ENCODE peak calls at places on chromosomes 13 and 19, in four cellular contexts. Y is HepG2, H is small intestine, L is fibroblast of lung. U is an unnamed sample. For H3K4me1, the result is how much of the 10 kb centered on the place peaks cover.

GRCh38 chr13:40519637-40520036 is 146.8 kb downstream of the FOXO1 start:
- DNase-seq in L (no peak), H (no peak), Y (no peak), U (no peak)

GRCh38 chr19:13015361-13016231 is 20.3 kb downstream of the NFIX start:
- DNase-seq in Y (no peak), L (peak), H (no peak), U (no peak)

GRCh38 chr13:106533101-106533939 is 2.1 kb downstream of the EFNB2 start:
- DNase-seq in L (peak), H (peak), Y (peak), U (peak)

GRCh38 chr13:106318941-106319411 is 216.5 kb downstream of the EFNB2 start:
- DNase-seq in H (no peak), Y (no peak), L (peak), U (peak)

GRCh38 chr19:2542341-2543069 is 66.6 kb downstream of the GADD45B start:
- DNase-seq in Y (peak), H (no peak), L (peak), U (peak)

GRCh38 chr13:97573011-97573410 is 139.0 kb downstream of the RAP2A start:
- DNase-seq in Y (no peak), L (no peak), H (no peak), U (no peak)

GRCh38 chr13:26538363-26539317 is 18.8 kb upstream of the WASF3 start:
- DNase-seq in Y (no peak), H (no peak), L (no peak), U (no peak)

GRCh38 chr19:30421571-30421970 is 49.4 kb downstream of the ZNF536 start:
- DNase-seq in H (no peak), Y (no peak), L (no peak), U (no peak)

GRCh38 chr19:34639491-34640085 is 37.4 kb downstream of the SCGB2B2 start:
- DNase-seq in L (peak), Y (peak), H (peak), U (peak)

GRCh38 chr13:62512194-62513141 is 1096.8 kb upstream of the PCDH20 start:
- DNase-seq in Y (peak), H (peak), L (peak), U (no peak)

GRCh38 chr19:29450306-29450705 is 75.5 kb upstream of the VSTM2B start:
- DNase-seq in L (no peak), H (no peak), Y (no peak), U (peak)

GRCh38 chr19:53813996-53814395 is 10.1 kb downstream of the NLRP12 start:
- DNase-seq in Y (no peak), L (peak), H (no peak), U (no peak)

GRCh38 chr19:19098703-19099632 is 35.2 kb downstream of the SLC25A42 start:
- DNase-seq in Y (peak), H (peak), L (no peak), U (no peak)

GRCh38 chr19:19628499-19629134 is 597 bp upstream of the LPAR2 start:
- DNase-seq in H (peak), Y (no peak), L (peak), U (no peak)

GRCh38 chr13:47719164-47719563 is 281.9 kb downstream of the SUCLA2 start:
- DNase-seq in H (no peak), L (no peak), Y (no peak), U (no peak)

GRCh38 chr13:47904891-47905290 is 96.2 kb downstream of the SUCLA2 start:
- DNase-seq in Y (no peak), H (no peak), L (no peak), U (no peak)

GRCh38 chr13:26300140-26300539 is 46.2 kb downstream of the CDK8 start:
- DNase-seq in L (peak), Y (no peak), H (no peak), U (peak)

GRCh38 chr13:99655351-99656091 is 154.2 kb downstream of the TM9SF2 start:
- DNase-seq in Y (peak), L (peak), H (peak), U (peak)

GRCh38 chr13:26558912-26559485 is 1.5 kb downstream of the WASF3 start:
- DNase-seq in H (no peak), Y (peak), L (no peak), U (no peak)

DNA sequence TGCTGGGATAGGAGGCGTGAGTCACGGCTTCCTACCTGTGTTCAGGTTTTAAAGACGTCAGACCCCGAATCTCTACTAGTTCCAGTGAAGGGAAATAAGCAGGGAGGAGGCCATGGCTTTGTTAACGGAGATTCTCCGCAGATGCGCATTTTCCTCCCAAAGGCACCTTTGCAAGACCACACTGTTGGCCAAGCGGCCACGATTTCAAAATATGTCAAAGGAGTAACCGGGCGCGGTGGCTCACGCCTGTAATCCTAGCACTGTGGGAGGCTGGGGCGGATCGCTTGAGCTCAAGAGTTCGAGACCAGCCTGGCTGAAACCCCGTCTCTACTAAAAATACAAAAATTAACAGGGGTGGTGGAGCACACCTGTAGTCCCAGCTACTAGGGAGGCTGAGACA is 21.9 kb downstream of the ZNF763 start:
- DNase-seq in H (no peak), Y (no peak), L (no peak), U (no peak)
- H3K4me3 ChIP-seq in H (no peak), Y (no peak), L (no peak), U (no peak)

DNA sequence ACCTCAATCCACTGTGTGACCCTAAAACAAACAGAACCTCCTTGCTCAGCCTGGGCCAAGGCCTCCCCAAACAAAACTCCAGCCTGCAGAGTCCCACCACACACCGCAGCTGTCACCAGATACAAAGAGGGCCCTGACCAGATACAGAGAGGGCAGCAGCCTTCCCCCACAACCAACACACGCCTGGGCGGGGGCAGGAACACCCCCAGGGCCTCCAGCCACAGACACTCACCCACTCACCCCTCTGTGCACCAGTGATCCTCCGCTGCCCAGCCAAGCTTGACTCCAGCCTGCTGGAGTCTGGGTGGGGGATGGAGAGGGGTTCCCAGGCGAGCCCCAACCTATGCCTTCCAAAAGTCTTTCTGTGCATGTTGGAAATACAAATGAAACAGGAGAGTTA is 5.9 kb upstream of the CIRBP start:
- DNase-seq in Y (no peak), L (no peak), H (no peak), U (no peak)
- H3K4me1 ChIP-seq in Y (half or more), L (half or more), H (under half), U (half or more)

GRCh38 chr13:37075164-37075563 is 15.7 kb upstream of the SUPT20H start:
- DNase-seq in L (no peak), H (no peak), Y (no peak), U (no peak)

GRCh38 chr13:37076818-37077217 is 17.3 kb upstream of the SUPT20H start:
- DNase-seq in L (no peak), Y (no peak), H (no peak), U (no peak)

GRCh38 chr13:37072024-37072423 is 12.5 kb upstream of the SUPT20H start:
- DNase-seq in Y (no peak), L (no peak), H (no peak), U (no peak)

GRCh38 chr13:37070956-37071355 is 11.5 kb upstream of the SUPT20H start:
- DNase-seq in L (peak), H (no peak), Y (no peak), U (no peak)

GRCh38 chr13:37074703-37075102 is 15.2 kb upstream of the SUPT20H start:
- DNase-seq in Y (no peak), H (peak), L (peak), U (no peak)
- H3K27ac ChIP-seq in Y (no peak), H (no peak), L (no peak), U (no peak)

GRCh38 chr13:110561335-110562033 is at the start of gene RAB20:
- DNase-seq in H (peak), Y (peak), L (peak), U (peak)

GRCh38 chr13:110560606-110561334 is 752 bp downstream of the RAB20 start:
- DNase-seq in Y (peak), H (no peak), L (no peak), U (no peak)

GRCh38 chr13:110557610-110558305 is 3.8 kb downstream of the RAB20 start:
- DNase-seq in H (no peak), L (no peak), Y (no peak), U (no peak)

GRCh38 chr13:110559986-110560385 is 1.5 kb downstream of the RAB20 start:
- DNase-seq in L (no peak), Y (no peak), H (no peak), U (no peak)

GRCh38 chr13:110559429-110559943 is 2.0 kb downstream of the RAB20 start:
- DNase-seq in L (no peak), H (peak), Y (no peak), U (no peak)
- H3K4me3 ChIP-seq in L (peak), H (no peak), Y (peak), U (no peak)

DNA sequence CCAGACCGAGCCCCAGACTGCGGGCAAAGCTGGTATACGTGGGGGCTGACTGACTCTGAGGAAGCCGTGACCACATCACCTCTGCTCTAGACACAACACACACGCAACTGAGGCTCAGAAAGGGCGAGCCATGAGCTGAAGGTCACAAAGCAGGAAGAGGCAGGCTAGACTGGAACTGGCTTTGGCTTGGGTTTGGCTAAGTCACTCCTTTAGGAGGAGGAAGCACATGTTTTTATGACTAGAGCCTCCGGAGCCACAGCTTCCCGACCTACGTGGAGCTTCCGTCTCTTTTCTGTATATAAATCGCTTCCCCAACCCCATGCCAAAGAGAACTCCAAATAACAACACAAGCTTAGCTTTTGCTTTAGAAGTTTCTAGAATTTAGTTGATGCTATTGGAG is 48.0 kb downstream of the RFX2 start:
- DNase-seq in H (peak), L (peak), Y (no peak), U (no peak)
- H3K4me1 ChIP-seq in H (under half), L (under half), Y (under half), U (under half)

DNA sequence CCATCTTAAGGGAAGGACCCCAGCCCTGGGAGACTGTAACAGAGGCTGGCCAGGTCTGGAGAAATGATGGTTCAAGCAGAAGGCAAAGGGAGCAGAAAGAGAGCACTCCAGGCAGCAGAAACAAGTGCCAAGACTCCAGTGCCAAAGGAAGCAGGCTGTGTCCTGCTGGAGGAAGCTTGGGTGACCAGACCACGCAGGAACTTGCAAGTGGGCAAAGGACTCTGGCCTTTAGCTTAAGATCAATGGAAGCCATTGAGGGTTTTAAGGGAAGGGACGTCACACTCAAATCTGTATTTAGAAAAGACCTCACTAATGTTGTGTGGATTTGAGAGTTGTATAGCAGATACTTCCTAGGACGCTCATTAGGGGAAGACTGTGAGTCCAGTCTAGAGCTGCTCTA is 95.5 kb downstream of the MIPEP start:
- DNase-seq in Y (no peak), L (no peak), H (no peak), U (no peak)
- H3K27ac ChIP-seq in Y (no peak), L (peak), H (no peak), U (no peak)

GRCh38 chr13:74576504-74576903 is 442.3 kb upstream of the KLF12 start:
- DNase-seq in L (no peak), Y (no peak), H (no peak), U (no peak)
- H3K4me3 ChIP-seq in L (no peak), Y (no peak), H (no peak), U (no peak)